ENCODE peak calls at places on chromosomes 7 and 10, in four cellular contexts. G is left ventricle myocardium inferior, J is DND-41, D is lung. B is an unnamed sample.

GRCh38 chr7:140996-141395 is 51.4 kb upstream of the FAM20C start:
- DNase-seq in G (no peak), J (no peak), D (no peak), B (no peak)

GRCh38 chr7:130345106-130345505 is 490 bp downstream of the CPA5 start:
- DNase-seq in G (no peak), J (no peak), D (no peak), B (no peak)

GRCh38 chr10:80486151-80486692 is 32.1 kb downstream of the TSPAN14 start:
- DNase-seq in G (no peak), J (no peak), D (no peak), B (no peak)

GRCh38 chr10:76973515-76974289 is 663.9 kb downstream of the KCNMA1 start:
- DNase-seq in G (no peak), J (no peak), D (no peak), B (no peak)

GRCh38 chr7:158296798-158297104 is 290.9 kb downstream of the PTPRN2 start:
- DNase-seq in G (no peak), J (no peak), D (no peak), B (no peak)

GRCh38 chr7:55786901-55787300 is 75.7 kb downstream of the SEPTIN14 start:
- DNase-seq in G (no peak), J (no peak), D (no peak), B (no peak)

GRCh38 chr7:75989084-75989725 is 5.2 kb downstream of the TMEM120A start:
- DNase-seq in G (peak), J (no peak), D (no peak), B (no peak)

GRCh38 chr10:71268247-71268691 is 50.8 kb upstream of the SLC29A3 start:
- DNase-seq in G (no peak), J (no peak), D (no peak), B (no peak)

GRCh38 chr7:90064370-90064769 is 89.9 kb upstream of the STEAP1 start:
- DNase-seq in G (no peak), J (no peak), D (no peak), B (no peak)

GRCh38 chr10:101708073-101708472 is 13.1 kb upstream of the FBXW4 start:
- DNase-seq in G (no peak), J (no peak), D (no peak), B (peak)

GRCh38 chr10:119602241-119603095 is 5.7 kb upstream of the TIAL1 start:
- DNase-seq in G (no peak), J (peak), D (no peak), B (peak)

GRCh38 chr10:69445094-69445493 is 6.2 kb upstream of the TSPAN15 start:
- DNase-seq in G (no peak), J (no peak), D (no peak), B (no peak)

GRCh38 chr10:69443354-69443753 is 7.9 kb upstream of the TSPAN15 start:
- DNase-seq in G (no peak), J (no peak), D (no peak), B (no peak)

GRCh38 chr10:69446650-69447151 is 4.6 kb upstream of the TSPAN15 start:
- DNase-seq in G (no peak), J (no peak), D (no peak), B (no peak)

GRCh38 chr10:69449841-69450240 is 1.4 kb upstream of the TSPAN15 start:
- DNase-seq in G (no peak), J (peak), D (peak), B (peak)

DNA sequence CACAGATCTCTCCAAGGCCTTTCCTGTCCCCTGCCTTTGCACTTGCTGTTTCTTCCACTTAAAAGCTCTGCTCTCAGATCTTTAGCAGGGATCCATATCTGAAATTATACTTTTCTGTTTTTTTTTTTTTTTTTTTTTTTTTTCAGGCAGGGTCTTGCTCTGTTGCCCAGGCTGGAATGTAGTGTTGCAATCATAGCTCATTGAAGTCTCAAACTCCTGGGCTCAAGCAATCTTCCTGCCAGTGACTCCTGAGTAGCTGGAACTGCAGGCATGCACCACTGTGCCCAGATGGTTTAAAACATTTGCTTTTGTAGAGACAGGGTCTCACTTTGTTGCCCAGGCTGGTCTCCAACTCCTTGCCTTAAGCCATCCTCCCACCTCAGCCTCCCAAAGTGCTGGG is 5.0 kb upstream of the TSPAN15 start:
- DNase-seq in G (no peak), J (no peak), D (no peak), B (no peak)
- H3K27ac ChIP-seq in G (no peak), J (no peak), D (no peak), B (no peak)

DNA sequence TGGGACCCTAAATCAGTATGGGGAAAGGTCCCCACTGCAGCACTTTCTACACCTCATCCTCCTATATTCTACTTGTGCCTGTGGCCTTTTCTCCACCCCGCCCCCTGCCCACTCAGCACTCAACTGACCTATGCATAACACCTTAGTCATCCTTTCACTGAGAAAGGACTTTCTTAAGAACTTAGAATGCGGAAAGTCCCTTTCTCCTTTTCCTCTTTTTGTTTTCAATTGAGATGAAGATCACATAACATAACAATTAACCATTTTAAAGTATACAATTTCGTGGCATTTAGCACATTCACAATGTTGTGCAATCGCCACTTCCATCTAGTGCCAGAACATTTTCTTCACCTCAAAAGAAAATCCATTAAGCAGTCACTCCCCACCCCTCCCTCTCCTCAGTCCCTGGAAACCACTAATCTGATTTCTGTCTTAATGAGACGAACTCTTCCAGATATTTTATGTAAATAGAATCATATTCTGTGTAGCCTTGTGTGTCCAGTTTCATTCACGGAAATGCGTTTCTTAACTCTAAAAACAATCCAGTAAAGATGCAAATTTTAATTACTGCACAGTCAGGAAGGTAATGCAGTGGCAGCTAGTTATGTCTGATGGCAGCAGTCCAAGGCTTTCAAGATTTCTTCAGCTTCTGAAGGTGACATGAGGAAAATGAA is 41.7 kb downstream of the FAS start:
- DNase-seq in G (peak), J (no peak), D (peak), B (no peak)
- H3K27ac ChIP-seq in G (peak), J (no peak), D (no peak), B (no peak)

DNA sequence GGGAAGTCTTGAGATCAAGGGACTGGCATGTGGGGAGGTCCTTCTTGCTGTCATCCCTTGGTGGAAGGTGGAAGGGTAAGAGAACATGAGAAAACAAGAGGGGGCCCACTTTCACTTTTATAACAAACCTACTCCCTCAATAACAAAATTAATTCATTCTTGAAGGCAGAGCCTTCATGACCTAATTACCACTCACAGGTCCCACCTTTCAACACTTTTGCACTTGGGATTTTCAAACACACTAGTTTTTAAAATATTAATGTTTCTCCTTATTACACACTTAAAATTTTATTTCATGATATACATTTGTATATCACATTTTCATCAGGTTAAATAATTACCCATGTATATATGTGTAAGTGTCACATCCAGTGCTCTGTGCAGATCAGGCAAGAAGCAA is 2.0 kb downstream of the ST7 start:
- DNase-seq in G (no peak), J (no peak), D (no peak), B (no peak)
- H3K27ac ChIP-seq in G (peak), J (no peak), D (peak), B (peak)

DNA sequence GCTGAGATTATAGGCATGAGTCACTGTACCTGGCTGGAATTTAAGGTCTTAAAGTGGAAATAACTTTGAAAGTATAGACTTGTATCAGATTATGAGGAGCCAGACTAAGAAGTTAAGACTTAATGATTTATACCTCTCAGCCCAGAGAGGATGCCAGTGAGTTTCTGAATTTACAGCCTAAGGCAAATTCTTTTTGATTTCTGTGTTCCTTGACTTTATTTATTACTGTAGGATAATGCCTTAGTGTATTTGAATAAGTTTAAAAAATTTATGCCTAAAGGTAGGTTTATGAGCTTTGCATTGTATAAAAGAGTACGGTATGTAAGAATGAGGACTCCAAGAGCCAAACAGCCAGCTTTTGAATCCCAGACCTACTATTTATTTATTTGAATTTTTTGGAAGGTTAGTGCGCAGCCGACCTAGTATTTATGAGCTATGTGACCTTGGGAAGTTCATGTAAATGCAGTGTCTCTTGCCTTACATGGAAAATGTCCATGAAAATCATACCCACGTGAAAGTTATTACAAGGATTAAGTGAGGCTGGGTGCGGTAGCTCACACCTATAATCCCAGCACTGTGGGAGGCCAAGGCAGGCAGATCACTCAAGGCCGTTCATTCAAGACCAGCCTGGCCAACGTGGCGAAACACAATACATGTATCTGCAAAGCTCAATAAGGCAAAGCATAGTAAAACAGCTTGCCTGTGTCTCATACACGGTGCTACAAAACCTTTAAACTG is 174.6 kb downstream of the AUTS2 start:
- DNase-seq in G (no peak), J (no peak), D (no peak), B (no peak)
- H3K27ac ChIP-seq in G (no peak), J (no peak), D (no peak), B (no peak)

DNA sequence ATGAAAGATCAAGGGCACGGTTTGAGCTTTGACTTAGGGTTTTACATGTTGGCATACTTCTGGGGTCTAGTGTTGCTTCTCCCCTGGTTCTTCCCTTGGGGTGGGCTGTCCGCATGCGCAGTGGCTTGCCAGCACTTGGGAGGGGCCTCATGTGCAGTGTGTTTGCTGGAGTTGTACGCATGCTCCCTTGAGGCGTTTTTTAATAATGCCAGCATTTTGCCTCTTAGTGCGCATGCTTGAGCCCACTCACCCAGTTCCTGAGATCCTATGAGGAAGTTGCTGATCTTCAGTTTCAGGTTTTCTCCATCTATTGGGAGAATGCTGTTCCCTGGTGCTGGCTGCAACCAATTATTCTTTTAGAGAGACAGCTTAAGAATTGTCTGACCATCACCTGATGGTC is 113.4 kb upstream of the GPR141 start:
- DNase-seq in G (no peak), J (no peak), D (no peak), B (no peak)
- H3K27ac ChIP-seq in G (no peak), J (no peak), D (no peak), B (no peak)